ENCODE peak calls at places on chromosomes 16 and 17, in five cellular contexts. One of them, this sample, is unnamed.

GRCh38 chr17:76414334-76415295 is 30.2 kb downstream of the SPHK1 start:
- DNase-seq in A549: no peak
- DNase-seq in GM23248: peak; percentile 51
- DNase-seq in PC-3: no peak
- DNase-seq in mammary epithelial cell: no peak
- DNase-seq in this sample: peak; percentile 66

GRCh38 chr16:35749253-35750141 is 2290.1 kb downstream of the TP53TG3F start:
- DNase-seq in A549: no peak
- DNase-seq in GM23248: no peak
- DNase-seq in PC-3: no peak
- DNase-seq in mammary epithelial cell: no peak
- DNase-seq in this sample: no peak

GRCh38 chr16:55552621-55553020 is 13.9 kb upstream of the CAPNS2 start:
- DNase-seq in A549: peak; percentile 7
- DNase-seq in GM23248: peak; percentile 86
- DNase-seq in PC-3: peak; percentile 51
- DNase-seq in mammary epithelial cell: peak; percentile 86
- DNase-seq in this sample: peak; percentile 22

GRCh38 chr17:79485399-79485985 is 125.4 kb downstream of the RBFOX3 start:
- DNase-seq in A549: no peak
- DNase-seq in GM23248: no peak
- DNase-seq in PC-3: no peak
- DNase-seq in mammary epithelial cell: no peak
- DNase-seq in this sample: no peak

GRCh38 chr17:72456026-72456569 is 335.3 kb downstream of the SOX9 start:
- DNase-seq in A549: peak; percentile 97
- DNase-seq in GM23248: peak; percentile 79
- DNase-seq in PC-3: peak; percentile 82
- DNase-seq in mammary epithelial cell: peak; percentile 75
- DNase-seq in this sample: peak; percentile 70

GRCh38 chr17:47879028-47879585 is 16.9 kb upstream of the SP2 start:
- DNase-seq in A549: no peak
- DNase-seq in GM23248: peak; percentile 79
- DNase-seq in PC-3: no peak
- DNase-seq in mammary epithelial cell: peak; percentile 64
- DNase-seq in this sample: no peak

GRCh38 chr16:71927787-71928186 is 32.5 kb downstream of the IST1 start:
- DNase-seq in A549: no peak
- DNase-seq in GM23248: no peak
- DNase-seq in PC-3: no peak
- DNase-seq in mammary epithelial cell: no peak
- DNase-seq in this sample: no peak

GRCh38 chr16:79053577-79053976 is 547.0 kb downstream of the MAF start:
- DNase-seq in A549: no peak
- DNase-seq in GM23248: no peak
- DNase-seq in PC-3: no peak
- DNase-seq in mammary epithelial cell: no peak
- DNase-seq in this sample: no peak

GRCh38 chr16:12837756-12838155 is 34.1 kb upstream of the CPPED1 start:
- DNase-seq in A549: no peak
- DNase-seq in GM23248: no peak
- DNase-seq in PC-3: no peak
- DNase-seq in mammary epithelial cell: no peak
- DNase-seq in this sample: no peak

GRCh38 chr16:53080345-53081031 is 25.7 kb downstream of the CHD9 start:
- DNase-seq in A549: peak; percentile 92
- DNase-seq in GM23248: peak; percentile 93
- DNase-seq in PC-3: peak; percentile 69
- DNase-seq in mammary epithelial cell: peak; percentile 91
- DNase-seq in this sample: peak; percentile 85

GRCh38 chr17:32158870-32159585 is 16.7 kb downstream of the RHOT1 start:
- DNase-seq in A549: no peak
- DNase-seq in GM23248: no peak
- DNase-seq in PC-3: no peak
- DNase-seq in mammary epithelial cell: no peak
- DNase-seq in this sample: no peak

GRCh38 chr16:88924834-88925539 is 52.0 kb downstream of the CBFA2T3 start:
- DNase-seq in A549: peak; percentile 61
- DNase-seq in GM23248: peak; percentile 97
- DNase-seq in PC-3: peak; percentile 80
- DNase-seq in mammary epithelial cell: peak; percentile 68
- DNase-seq in this sample: peak; percentile 76

GRCh38 chr16:28543072-28543471 is 4.3 kb upstream of the NUPR1 start:
- DNase-seq in A549: no peak
- DNase-seq in GM23248: no peak
- DNase-seq in PC-3: no peak
- DNase-seq in mammary epithelial cell: no peak
- DNase-seq in this sample: no peak

GRCh38 chr16:4313563-4314531 is 2.0 kb upstream of the GLIS2 start:
- DNase-seq in A549: peak; percentile 95
- DNase-seq in GM23248: peak; percentile 52
- DNase-seq in PC-3: no peak
- DNase-seq in mammary epithelial cell: no peak
- DNase-seq in this sample: peak; percentile 89

GRCh38 chr16:53775821-53776431 is 72.0 kb downstream of the FTO start:
- DNase-seq in A549: peak; percentile 88
- DNase-seq in GM23248: peak; percentile 94
- DNase-seq in PC-3: peak; percentile 89
- DNase-seq in mammary epithelial cell: peak; percentile 85
- DNase-seq in this sample: peak; percentile 65

GRCh38 chr17:27244019-27244418 is 49.9 kb upstream of the WSB1 start:
- DNase-seq in A549: no peak
- DNase-seq in GM23248: no peak
- DNase-seq in PC-3: no peak
- DNase-seq in mammary epithelial cell: no peak
- DNase-seq in this sample: no peak

GRCh38 chr16:12532871-12533610 is 270.6 kb downstream of the CPPED1 start:
- DNase-seq in A549: no peak
- DNase-seq in GM23248: no peak
- DNase-seq in PC-3: no peak
- DNase-seq in mammary epithelial cell: no peak
- DNase-seq in this sample: no peak

GRCh38 chr16:15572329-15573001 is 70.5 kb downstream of the MARF1 start:
- DNase-seq in A549: no peak
- DNase-seq in GM23248: peak; percentile 78
- DNase-seq in PC-3: peak; percentile 57
- DNase-seq in mammary epithelial cell: no peak
- DNase-seq in this sample: no peak

GRCh38 chr16:51146256-51146924 is 4.7 kb downstream of the SALL1 start:
- DNase-seq in A549: no peak
- DNase-seq in GM23248: peak; percentile 77
- DNase-seq in PC-3: no peak
- DNase-seq in mammary epithelial cell: no peak
- DNase-seq in this sample: no peak

GRCh38 chr16:19265531-19265930 is 20.0 kb upstream of the CLEC19A start:
- DNase-seq in A549: no peak
- DNase-seq in GM23248: no peak
- DNase-seq in PC-3: no peak
- DNase-seq in mammary epithelial cell: no peak
- DNase-seq in this sample: no peak

GRCh38 chr16:30927789-30928378 is 4.5 kb downstream of the FBXL19 start:
- DNase-seq in A549: peak; percentile 79
- DNase-seq in GM23248: peak; percentile 59
- DNase-seq in PC-3: peak; percentile 41
- DNase-seq in mammary epithelial cell: peak; percentile 56
- DNase-seq in this sample: peak; percentile 71

GRCh38 chr17:7027335-7027734 is 4.5 kb downstream of the BCL6B start:
- DNase-seq in A549: no peak
- DNase-seq in GM23248: no peak
- DNase-seq in PC-3: no peak
- DNase-seq in mammary epithelial cell: no peak
- DNase-seq in this sample: no peak

GRCh38 chr16:29806096-29806579 is at the start of gene MAZ:
- DNase-seq in A549: peak; percentile 96
- DNase-seq in GM23248: no peak
- DNase-seq in PC-3: no peak
- DNase-seq in mammary epithelial cell: no peak
- DNase-seq in this sample: peak; percentile 92

GRCh38 chr17:15177343-15177742 is 87.8 kb downstream of the PMP22 start:
- DNase-seq in A549: no peak
- DNase-seq in GM23248: no peak
- DNase-seq in PC-3: no peak
- DNase-seq in mammary epithelial cell: no peak
- DNase-seq in this sample: no peak

GRCh38 chr17:65463242-65463641 is 98.2 kb downstream of the AXIN2 start:
- DNase-seq in A549: no peak
- DNase-seq in GM23248: peak; percentile 35
- DNase-seq in PC-3: no peak
- DNase-seq in mammary epithelial cell: peak; percentile 67
- DNase-seq in this sample: peak; percentile 71

GRCh38 chr17:2975469-2975958 is 87.9 kb downstream of the OR1D5 start:
- DNase-seq in A549: no peak
- DNase-seq in GM23248: no peak
- DNase-seq in PC-3: peak; percentile 74
- DNase-seq in mammary epithelial cell: peak; percentile 79
- DNase-seq in this sample: no peak

GRCh38 chr17:75774988-75775668 is 9.5 kb upstream of the UNK start:
- DNase-seq in A549: no peak
- DNase-seq in GM23248: no peak
- DNase-seq in PC-3: peak; percentile 72
- DNase-seq in mammary epithelial cell: no peak
- DNase-seq in this sample: peak; percentile 68

GRCh38 chr16:29745853-29746345 is at the start of gene C16orf54:
- DNase-seq in A549: no peak
- DNase-seq in GM23248: no peak
- DNase-seq in PC-3: no peak
- DNase-seq in mammary epithelial cell: no peak
- DNase-seq in this sample: no peak

GRCh38 chr17:35700157-35700556 is 31.3 kb upstream of the RASL10B start:
- DNase-seq in A549: no peak
- DNase-seq in GM23248: peak; percentile 64
- DNase-seq in PC-3: no peak
- DNase-seq in mammary epithelial cell: no peak
- DNase-seq in this sample: no peak

GRCh38 chr16:14181371-14182050 is 110.4 kb downstream of the MRTFB start:
- DNase-seq in A549: peak; percentile 75
- DNase-seq in GM23248: peak; percentile 92
- DNase-seq in PC-3: peak; percentile 86
- DNase-seq in mammary epithelial cell: peak; percentile 73
- DNase-seq in this sample: no peak

GRCh38 chr17:78384479-78385175 is 6.2 kb downstream of the PGS1 start:
- DNase-seq in A549: no peak
- DNase-seq in GM23248: no peak
- DNase-seq in PC-3: no peak
- DNase-seq in mammary epithelial cell: no peak
- DNase-seq in this sample: no peak

GRCh38 chr17:78383725-78384471 is 5.4 kb downstream of the PGS1 start:
- DNase-seq in A549: no peak
- DNase-seq in GM23248: peak; percentile 99
- DNase-seq in PC-3: peak; percentile 42
- DNase-seq in mammary epithelial cell: peak; percentile 97
- DNase-seq in this sample: peak; percentile 74

GRCh38 chr17:78380370-78380769 is 1.9 kb downstream of the PGS1 start:
- DNase-seq in A549: no peak
- DNase-seq in GM23248: no peak
- DNase-seq in PC-3: no peak
- DNase-seq in mammary epithelial cell: no peak
- DNase-seq in this sample: no peak

GRCh38 chr17:78379134-78379497 is 667 bp downstream of the PGS1 start:
- DNase-seq in A549: no peak
- DNase-seq in GM23248: peak; percentile 95
- DNase-seq in PC-3: peak; percentile 81
- DNase-seq in mammary epithelial cell: peak; percentile 84
- DNase-seq in this sample: no peak

GRCh38 chr17:78381601-78382168 is 3.2 kb downstream of the PGS1 start:
- DNase-seq in A549: no peak
- DNase-seq in GM23248: peak; percentile 69
- DNase-seq in PC-3: no peak
- DNase-seq in mammary epithelial cell: no peak
- DNase-seq in this sample: no peak
- H3K4me2 ChIP-seq in A549: no peak overlapping the region
- H3K4me2 ChIP-seq in GM23248: peak overlapping the region; percentile 80
- H3K4me2 ChIP-seq in PC-3: peak overlapping the region; percentile 5
- H3K4me2 ChIP-seq in mammary epithelial cell: no peak overlapping the region
- H3K4me2 ChIP-seq in this sample: peak overlapping the region; percentile 49

GRCh38 chr17:17205368-17206148 is 575 bp downstream of the PLD6 start:
- DNase-seq in A549: peak; percentile 65
- DNase-seq in GM23248: peak; percentile 88
- DNase-seq in PC-3: peak; percentile 71
- DNase-seq in mammary epithelial cell: peak; percentile 38
- DNase-seq in this sample: no peak
- H3K4me2 ChIP-seq in A549: peak overlapping the region; percentile 99
- H3K4me2 ChIP-seq in GM23248: peak overlapping the region; percentile 88
- H3K4me2 ChIP-seq in PC-3: peak overlapping the region; percentile 99
- H3K4me2 ChIP-seq in mammary epithelial cell: peak overlapping the region; percentile 96
- H3K4me2 ChIP-seq in this sample: no peak overlapping the region

DNA sequence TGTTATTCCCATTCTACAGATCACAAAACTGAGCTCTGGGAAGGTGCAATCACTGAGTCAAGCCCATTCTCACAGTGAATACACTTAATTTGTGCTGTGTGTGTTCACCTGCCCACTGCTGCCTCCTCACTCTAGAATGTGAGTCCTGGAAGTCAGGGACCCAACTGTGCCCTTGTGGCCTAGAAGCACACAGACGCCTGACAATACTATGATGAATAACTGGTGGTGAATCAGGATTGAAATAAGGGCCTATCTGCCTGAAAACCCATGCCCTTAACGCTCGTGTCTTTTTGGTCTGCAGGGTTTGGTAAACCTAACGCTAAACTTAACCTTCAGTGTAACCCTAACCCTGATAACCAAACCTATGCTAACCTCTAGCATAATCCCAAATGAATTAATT is 80.3 kb downstream of the ZNF423 start:
- DNase-seq in A549: no peak
- DNase-seq in GM23248: no peak
- DNase-seq in PC-3: no peak
- DNase-seq in mammary epithelial cell: no peak
- DNase-seq in this sample: no peak
- H3K4me2 ChIP-seq in A549: no peak overlapping the region
- H3K4me2 ChIP-seq in GM23248: no peak overlapping the region
- H3K4me2 ChIP-seq in PC-3: no peak overlapping the region
- H3K4me2 ChIP-seq in mammary epithelial cell: no peak overlapping the region
- H3K4me2 ChIP-seq in this sample: no peak overlapping the region

GRCh38 chr16:48963901-48964615 is 317.6 kb downstream of the CBLN1 start:
- DNase-seq in A549: peak; percentile 36
- DNase-seq in GM23248: peak; percentile 69
- DNase-seq in PC-3: peak; percentile 91
- DNase-seq in mammary epithelial cell: peak; percentile 89
- DNase-seq in this sample: peak; percentile 73
- H3K4me2 ChIP-seq in A549: peak overlapping the region; percentile 36
- H3K4me2 ChIP-seq in GM23248: peak overlapping the region; percentile 27
- H3K4me2 ChIP-seq in PC-3: peak overlapping the region; percentile 80
- H3K4me2 ChIP-seq in mammary epithelial cell: peak overlapping the region; percentile 61
- H3K4me2 ChIP-seq in this sample: no peak overlapping the region

This sample was measured in hepatocyte.